ENCODE peak calls at places on chromosomes 7 and 10, in nine cellular contexts. N is lower lobe of right lung, Y is A549, K is left lung, M is H1, E is testis, V is left ventricle myocardium inferior, G is sigmoid colon, P is aorta. C is an unnamed sample. For H3K4me1, the result is how much of the 10 kb centered on the place peaks cover.

GRCh38 chr10:85060944-85061343 is 732.6 kb downstream of the CCSER2 start:
- DNase-seq in N (no peak), Y (no peak), K (no peak), M (no peak), E (no peak), V (no peak), G (no peak), P (no peak), C (no peak)

GRCh38 chr10:95474228-95475002 is 86.8 kb downstream of the SORBS1 start:
- DNase-seq in N (no peak), Y (no peak), K (no peak), M (no peak), E (peak), V (no peak), G (no peak), P (no peak), C (peak)

GRCh38 chr7:30112103-30112713 is 22.6 kb upstream of the MTURN start:
- DNase-seq in N (no peak), Y (no peak), K (no peak), M (no peak), E (no peak), V (no peak), G (no peak), P (no peak), C (no peak)

GRCh38 chr7:16915405-16915804 is 33.6 kb upstream of the AGR3 start:
- DNase-seq in N (no peak), Y (no peak), K (no peak), M (no peak), E (no peak), V (no peak), G (no peak), P (no peak), C (no peak)

GRCh38 chr10:69470463-69471163 is 19.3 kb downstream of the TSPAN15 start:
- DNase-seq in N (no peak), Y (no peak), K (no peak), M (no peak), E (no peak), V (no peak), G (no peak), P (no peak), C (no peak)

GRCh38 chr10:26374426-26374825 is 63.7 kb upstream of the APBB1IP start:
- DNase-seq in N (no peak), Y (no peak), K (no peak), M (no peak), E (no peak), V (no peak), G (no peak), P (peak), C (no peak)

GRCh38 chr7:71772783-71773182 is 639.4 kb downstream of the CALN1 start:
- DNase-seq in N (no peak), Y (no peak), K (no peak), M (no peak), E (no peak), V (no peak), G (no peak), P (no peak), C (no peak)

GRCh38 chr7:29276806-29277205 is 82.2 kb downstream of the CHN2 start:
- DNase-seq in N (no peak), Y (no peak), K (no peak), M (no peak), E (no peak), V (no peak), G (no peak), P (no peak), C (no peak)

GRCh38 chr7:141974831-141975230 is 1.3 kb upstream of the TAS2R38 start:
- DNase-seq in N (no peak), Y (peak), K (no peak), M (no peak), E (no peak), V (no peak), G (no peak), P (no peak), C (no peak)

GRCh38 chr10:131258256-131258655 is 53.3 kb downstream of the TCERG1L start:
- DNase-seq in N (peak), Y (no peak), K (no peak), M (no peak), E (no peak), V (no peak), G (no peak), P (no peak), C (no peak)

GRCh38 chr7:1694551-1694950 is 24.5 kb downstream of the ELFN1 start:
- DNase-seq in N (no peak), Y (no peak), K (peak), M (no peak), E (no peak), V (peak), G (peak), P (peak), C (no peak)

GRCh38 chr7:130440527-130441365 is at the start of gene CEP41:
- DNase-seq in N (peak), Y (peak), K (peak), M (peak), E (peak), V (peak), G (peak), P (peak), C (peak)

GRCh38 chr10:79223346-79224048 is 123.8 kb upstream of the PPIF start:
- DNase-seq in N (peak), Y (no peak), K (peak), M (no peak), E (peak), V (peak), G (peak), P (no peak), C (peak)

GRCh38 chr10:79221110-79222051 is 125.9 kb upstream of the PPIF start:
- DNase-seq in N (peak), Y (no peak), K (peak), M (no peak), E (peak), V (peak), G (peak), P (peak), C (peak)

GRCh38 chr10:79223001-79223345 is 124.3 kb upstream of the PPIF start:
- DNase-seq in N (no peak), Y (no peak), K (no peak), M (no peak), E (no peak), V (no peak), G (no peak), P (no peak), C (no peak)

GRCh38 chr10:79220296-79220695 is 127.0 kb upstream of the PPIF start:
- DNase-seq in N (no peak), Y (no peak), K (no peak), M (no peak), E (no peak), V (no peak), G (no peak), P (no peak), C (no peak)

DNA sequence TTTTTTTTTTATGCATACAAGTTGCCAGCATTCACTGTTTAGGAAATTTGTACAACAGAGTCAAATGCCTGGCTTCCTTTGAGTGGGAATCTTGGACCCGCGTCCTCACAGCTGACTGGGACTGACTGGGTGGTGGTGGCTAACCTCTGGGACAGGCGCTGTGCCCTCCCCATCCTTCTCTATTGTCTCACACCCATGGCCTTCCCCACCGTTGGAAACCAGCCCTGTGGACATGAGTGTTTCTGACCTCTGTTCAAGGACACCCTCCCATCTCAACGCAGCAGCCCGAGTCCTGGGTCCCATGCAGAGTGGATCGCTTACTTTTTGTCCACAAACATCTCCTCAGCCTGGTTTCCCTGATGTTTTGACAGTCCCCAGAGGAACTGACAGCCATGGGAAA is 125.1 kb upstream of the PPIF start:
- DNase-seq in N (no peak), Y (no peak), K (no peak), M (no peak), E (peak), V (no peak), G (peak), P (no peak), C (peak)
- H3K4me1 ChIP-seq in N (half or more), Y (under half), K (under half), M (under half), E (under half), V (half or more), G (half or more), P (under half), C (half or more)

GRCh38 chr7:31476073-31476745 is 37.7 kb upstream of the ITPRID1 start:
- DNase-seq in N (no peak), Y (peak), K (no peak), M (no peak), E (no peak), V (no peak), G (no peak), P (no peak), C (no peak)

GRCh38 chr7:31478018-31478417 is 35.9 kb upstream of the ITPRID1 start:
- DNase-seq in N (no peak), Y (no peak), K (no peak), M (no peak), E (no peak), V (no peak), G (no peak), P (no peak), C (no peak)

GRCh38 chr7:31478744-31479143 is 35.1 kb upstream of the ITPRID1 start:
- DNase-seq in N (no peak), Y (no peak), K (no peak), M (no peak), E (peak), V (no peak), G (no peak), P (no peak), C (no peak)
- H3K27ac ChIP-seq in N (no peak), Y (no peak), K (no peak), M (no peak), E (peak), V (no peak), G (no peak), P (no peak), C (no peak)

DNA sequence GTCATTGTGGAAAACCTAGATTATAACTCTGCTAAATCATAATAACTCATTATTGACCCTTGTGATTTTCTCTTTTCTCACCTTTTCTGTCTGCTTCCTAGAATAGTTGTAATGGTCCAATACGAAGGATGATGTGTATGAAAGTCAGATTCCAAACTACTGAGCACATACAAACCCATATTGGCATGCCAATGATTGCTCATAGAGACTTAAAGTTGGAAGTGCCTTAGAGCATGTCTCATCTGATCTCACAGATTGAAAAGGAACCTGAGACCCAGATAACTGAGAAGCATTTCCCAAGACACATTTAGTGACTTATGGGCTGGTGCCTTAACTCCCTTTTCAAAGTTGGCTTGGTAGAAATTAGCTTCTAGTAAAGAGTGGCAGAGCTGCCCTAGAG is 594.3 kb downstream of the REEP3 start:
- DNase-seq in N (no peak), Y (no peak), K (no peak), M (no peak), E (no peak), V (no peak), G (no peak), P (no peak), C (no peak)
- H3K4me1 ChIP-seq in N (under half), Y (under half), K (under half), M (under half), E (under half), V (under half), G (under half), P (under half), C (under half)

GRCh38 chr10:98461500-98461842 is 14.7 kb upstream of the HPS1 start:
- DNase-seq in N (no peak), Y (no peak), K (no peak), M (no peak), E (no peak), V (no peak), G (no peak), P (no peak), C (no peak)
- H3K27ac ChIP-seq in N (no peak), Y (peak), K (peak), M (no peak), E (no peak), V (peak), G (peak), P (no peak), C (peak)

GRCh38 chr7:27132978-27133377 is 2.4 kb upstream of the HOXA4 start:
- DNase-seq in N (no peak), Y (no peak), K (no peak), M (no peak), E (no peak), V (no peak), G (peak), P (no peak), C (no peak)
- H3K4me1 ChIP-seq in N (under half), Y (under half), K (under half), M (under half), E (under half), V (under half), G (half or more), P (under half), C (under half)

GRCh38 chr7:144085978-144086377 is at the start of gene OR2A12:
- DNase-seq in N (no peak), Y (no peak), K (no peak), M (no peak), E (no peak), V (no peak), G (no peak), P (no peak), C (no peak)
- H3K27ac ChIP-seq in N (no peak), Y (no peak), K (no peak), M (no peak), E (no peak), V (no peak), G (no peak), P (no peak), C (no peak)

GRCh38 chr7:148909560-148909959 is 25.5 kb upstream of the EZH2 start:
- DNase-seq in N (no peak), Y (no peak), K (no peak), M (no peak), E (no peak), V (no peak), G (no peak), P (no peak), C (no peak)

GRCh38 chr7:148912758-148913541 is 28.9 kb upstream of the EZH2 start:
- DNase-seq in N (no peak), Y (no peak), K (no peak), M (no peak), E (no peak), V (no peak), G (no peak), P (no peak), C (no peak)

GRCh38 chr7:148911626-148912025 is 27.5 kb upstream of the EZH2 start:
- DNase-seq in N (no peak), Y (no peak), K (no peak), M (no peak), E (no peak), V (no peak), G (no peak), P (no peak), C (no peak)

GRCh38 chr7:148914208-148914777 is 30.2 kb upstream of the EZH2 start:
- DNase-seq in N (no peak), Y (peak), K (no peak), M (no peak), E (no peak), V (no peak), G (no peak), P (no peak), C (no peak)

DNA sequence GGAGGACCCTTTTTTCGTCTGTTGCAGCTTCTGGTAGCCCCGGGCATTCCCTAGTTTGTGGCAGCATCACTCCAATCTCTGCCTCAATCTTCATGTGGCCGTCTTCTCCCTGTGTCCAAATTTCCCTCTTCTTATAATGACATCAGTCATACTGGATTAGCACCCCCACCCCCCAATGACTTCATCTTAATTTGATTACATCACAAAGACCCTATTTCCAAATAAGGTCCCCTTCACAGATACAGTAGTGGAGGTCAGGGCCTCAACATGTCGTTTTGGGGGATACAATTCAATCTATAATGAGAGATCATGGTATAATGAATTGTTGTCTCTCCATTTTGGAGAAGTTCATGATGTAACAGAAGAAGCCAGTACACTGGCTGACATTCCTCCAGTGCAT is 28.1 kb upstream of the EZH2 start:
- DNase-seq in N (no peak), Y (no peak), K (no peak), M (no peak), E (no peak), V (no peak), G (no peak), P (no peak), C (no peak)
- H3K4me1 ChIP-seq in N (under half), Y (under half), K (under half), M (under half), E (under half), V (under half), G (under half), P (under half), C (under half)

DNA sequence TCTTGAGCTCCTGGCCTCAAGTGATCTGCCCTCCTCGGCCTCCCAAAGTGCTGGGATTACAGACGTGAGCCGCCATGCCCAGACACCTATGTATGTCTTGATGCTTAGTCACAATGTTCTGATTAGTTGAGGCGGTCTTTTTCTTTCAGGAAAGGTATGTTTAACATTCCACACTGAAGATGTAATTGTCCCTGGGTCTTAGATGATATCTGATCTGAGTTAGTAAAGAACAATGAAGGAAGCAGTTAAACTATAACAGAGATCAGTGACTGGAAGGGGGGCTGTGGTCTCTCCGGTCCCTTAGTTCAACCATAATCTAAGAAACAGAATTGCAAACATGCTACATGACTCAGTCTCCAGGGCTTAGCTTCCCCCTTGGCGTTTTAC is 31.5 kb upstream of the SH2D4B start:
- DNase-seq in N (no peak), Y (peak), K (peak), M (no peak), E (no peak), V (no peak), G (no peak), P (no peak), C (no peak)
- H3K27ac ChIP-seq in N (peak), Y (peak), K (peak), M (no peak), E (no peak), V (peak), G (no peak), P (no peak), C (peak)

DNA sequence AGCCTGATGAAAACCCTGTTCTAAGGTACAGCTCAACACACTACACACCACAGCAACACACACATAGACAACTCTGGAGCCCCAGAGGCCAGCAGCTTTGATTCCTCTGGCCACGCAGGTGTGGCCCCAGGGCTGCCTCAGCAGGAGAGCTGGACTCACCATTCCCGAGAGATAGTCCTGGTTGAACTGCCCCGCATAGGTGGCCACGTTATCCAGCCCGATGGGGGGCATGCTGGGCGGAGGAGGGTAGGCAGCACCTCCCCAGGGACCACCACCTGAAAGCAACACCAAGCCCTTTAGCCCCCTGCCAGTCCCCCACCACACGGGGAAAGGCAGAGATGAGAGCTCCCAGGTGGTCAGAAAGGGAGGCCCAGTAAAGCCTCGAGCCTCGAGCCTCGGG is 34.7 kb downstream of the ANXA11 start:
- DNase-seq in N (no peak), Y (no peak), K (peak), M (no peak), E (no peak), V (no peak), G (peak), P (no peak), C (no peak)
- H3K4me1 ChIP-seq in N (half or more), Y (under half), K (under half), M (under half), E (under half), V (half or more), G (under half), P (under half), C (under half)

C was measured in heart right ventricle.